ENCODE peak calls at places on chromosome 17, in four cellular contexts. N is OCI-M1; Z is progenitor cell of endocrine pancreas; I is stimulated activated CD8-positive, alpha-beta memory T cell treated with anti-CD3 and anti-CD28 coated beads, Interleukin-2, amount 100 ng/mL, for 1 hour. E is an unnamed sample.

GRCh38 chr17:76940738-76941350 is 72.6 kb downstream of the MGAT5B start:
- DNase-seq in N (peak), I (no peak), Z (no peak), E (peak)

GRCh38 chr17:77821114-77821513 is 137.4 kb upstream of the TNRC6C start:
- DNase-seq in I (no peak), N (peak), Z (no peak), E (peak)

GRCh38 chr17:44911133-44912001 is 3.9 kb downstream of the GFAP start:
- DNase-seq in I (no peak), Z (peak), N (peak), E (peak)

GRCh38 chr17:30291571-30292489 is at the start of gene BLMH:
- DNase-seq in Z (peak), N (peak), I (peak), E (peak)

GRCh38 chr17:18141210-18141803 is 32.8 kb downstream of the MYO15A start:
- DNase-seq in Z (no peak), I (no peak), N (peak), E (peak)

GRCh38 chr17:7292194-7292593 is 2.2 kb downstream of the YBX2 start:
- DNase-seq in Z (no peak), N (no peak), I (no peak), E (no peak)

GRCh38 chr17:79174905-79175856 is 100.6 kb downstream of the ENGASE start:
- DNase-seq in Z (no peak), I (no peak), N (no peak), E (no peak)

GRCh38 chr17:46003907-46004748 is 5.1 kb downstream of the STH start:
- DNase-seq in N (no peak), Z (no peak), I (no peak), E (no peak)

GRCh38 chr17:42286411-42287295 is 1.6 kb upstream of the STAT5A start:
- DNase-seq in Z (no peak), I (no peak), N (peak), E (no peak)

GRCh38 chr17:15963670-15964110 is 18.8 kb downstream of the ADORA2B start:
- DNase-seq in N (no peak), I (no peak), Z (no peak), E (no peak)

GRCh38 chr17:31726980-31727427 is 132.0 kb downstream of the COPRS start:
- DNase-seq in I (no peak), Z (no peak), N (no peak), E (no peak)

GRCh38 chr17:3935140-3935542 is 18.9 kb upstream of the P2RX1 start:
- DNase-seq in N (peak), I (no peak), Z (peak), E (peak)

GRCh38 chr17:43456661-43457361 is 27.0 kb upstream of the DHX8 start:
- DNase-seq in N (peak), Z (no peak), I (no peak), E (no peak)

GRCh38 chr17:73069164-73069774 is 23.2 kb downstream of the SLC39A11 start:
- DNase-seq in Z (no peak), N (no peak), I (no peak), E (no peak)

GRCh38 chr17:76056882-76057281 is 15.4 kb downstream of the SRP68 start:
- DNase-seq in I (no peak), N (no peak), Z (no peak), E (no peak)

GRCh38 chr17:20009052-20009301 is 182 bp upstream of the SPECC1 start:
- DNase-seq in Z (no peak), I (no peak), N (no peak), E (no peak)

GRCh38 chr17:7466644-7467341 is 12.6 kb downstream of the ZBTB4 start:
- DNase-seq in I (no peak), Z (no peak), N (peak), E (no peak)

GRCh38 chr17:27959382-27959709 is 66.2 kb upstream of the LYRM9 start:
- DNase-seq in I (no peak), N (no peak), Z (no peak), E (no peak)